ENCODE peak calls at places on chromosomes 13 and 19, in seven cellular contexts. One of them, this sample, is unnamed.

GRCh38 chr13:107843281-107843680 is 372.1 kb downstream of the LIG4 start:
- DNase-seq in IMR-90: no peak
- DNase-seq in neuronal stem cell: no peak
- DNase-seq in H9: no peak
- DNase-seq in mesendoderm: peak; percentile 88
- DNase-seq in trophoblast cell: no peak
- DNase-seq in H1: no peak
- DNase-seq in this sample: no peak

GRCh38 chr13:63435668-63436275 is 2020.1 kb upstream of the PCDH20 start:
- DNase-seq in IMR-90: peak; percentile 100
- DNase-seq in neuronal stem cell: no peak
- DNase-seq in H9: no peak
- DNase-seq in mesendoderm: peak; percentile 6
- DNase-seq in trophoblast cell: peak; percentile 1
- DNase-seq in H1: no peak
- DNase-seq in this sample: peak; percentile 96

GRCh38 chr13:95708390-95708774 is 31.4 kb downstream of the DNAJC3 start:
- DNase-seq in IMR-90: no peak
- DNase-seq in neuronal stem cell: no peak
- DNase-seq in H9: no peak
- DNase-seq in mesendoderm: no peak
- DNase-seq in trophoblast cell: peak; percentile 44
- DNase-seq in H1: no peak
- DNase-seq in this sample: no peak

GRCh38 chr19:12314553-12314952 is 18.9 kb downstream of the ZNF563 start:
- DNase-seq in IMR-90: no peak
- DNase-seq in neuronal stem cell: no peak
- DNase-seq in H9: no peak
- DNase-seq in mesendoderm: no peak
- DNase-seq in trophoblast cell: no peak
- DNase-seq in H1: no peak
- DNase-seq in this sample: no peak

GRCh38 chr13:75787249-75787940 is 151.3 kb downstream of the LMO7 start:
- DNase-seq in IMR-90: peak; percentile 79
- DNase-seq in neuronal stem cell: no peak
- DNase-seq in H9: no peak
- DNase-seq in mesendoderm: peak; percentile 16
- DNase-seq in trophoblast cell: no peak
- DNase-seq in H1: no peak
- DNase-seq in this sample: peak; percentile 47

GRCh38 chr19:48455171-48455907 is at the start of gene KCNJ14:
- DNase-seq in IMR-90: no peak
- DNase-seq in neuronal stem cell: no peak
- DNase-seq in H9: no peak
- DNase-seq in mesendoderm: no peak
- DNase-seq in trophoblast cell: no peak
- DNase-seq in H1: no peak
- DNase-seq in this sample: no peak

GRCh38 chr13:98889419-98890079 is 88.3 kb downstream of the DOCK9 start:
- DNase-seq in IMR-90: no peak
- DNase-seq in neuronal stem cell: no peak
- DNase-seq in H9: no peak
- DNase-seq in mesendoderm: no peak
- DNase-seq in trophoblast cell: no peak
- DNase-seq in H1: no peak
- DNase-seq in this sample: no peak

GRCh38 chr19:49809155-49809986 is 3.7 kb downstream of the FUZ start:
- DNase-seq in IMR-90: no peak
- DNase-seq in neuronal stem cell: no peak
- DNase-seq in H9: peak; percentile 77
- DNase-seq in mesendoderm: peak; percentile 55
- DNase-seq in trophoblast cell: no peak
- DNase-seq in H1: peak; percentile 82
- DNase-seq in this sample: peak; percentile 42

GRCh38 chr19:40663712-40664692 is 26.4 kb downstream of the NUMBL start:
- DNase-seq in IMR-90: peak; percentile 50
- DNase-seq in neuronal stem cell: no peak
- DNase-seq in H9: no peak
- DNase-seq in mesendoderm: peak; percentile 45
- DNase-seq in trophoblast cell: no peak
- DNase-seq in H1: no peak
- DNase-seq in this sample: peak; percentile 63

GRCh38 chr13:40383132-40383531 is 283.3 kb downstream of the FOXO1 start:
- DNase-seq in IMR-90: no peak
- DNase-seq in neuronal stem cell: no peak
- DNase-seq in H9: peak; percentile 49
- DNase-seq in mesendoderm: no peak
- DNase-seq in trophoblast cell: no peak
- DNase-seq in H1: peak; percentile 54
- DNase-seq in this sample: no peak

GRCh38 chr19:17196610-17197009 is 18.5 kb upstream of the USE1 start:
- DNase-seq in IMR-90: no peak
- DNase-seq in neuronal stem cell: no peak
- DNase-seq in H9: no peak
- DNase-seq in mesendoderm: no peak
- DNase-seq in trophoblast cell: no peak
- DNase-seq in H1: no peak
- DNase-seq in this sample: no peak

GRCh38 chr13:74819549-74819948 is 662.4 kb downstream of the TBC1D4 start:
- DNase-seq in IMR-90: no peak
- DNase-seq in neuronal stem cell: no peak
- DNase-seq in H9: no peak
- DNase-seq in mesendoderm: no peak
- DNase-seq in trophoblast cell: no peak
- DNase-seq in H1: no peak
- DNase-seq in this sample: no peak

GRCh38 chr13:50910483-50910805 is 853 bp downstream of the RNASEH2B start:
- DNase-seq in IMR-90: peak; percentile 42
- DNase-seq in neuronal stem cell: peak; percentile 29
- DNase-seq in H9: peak; percentile 61
- DNase-seq in mesendoderm: peak; percentile 71
- DNase-seq in trophoblast cell: no peak
- DNase-seq in H1: peak; percentile 63
- DNase-seq in this sample: peak; percentile 63

GRCh38 chr13:28558567-28558966 is 63.6 kb upstream of the FLT1 start:
- DNase-seq in IMR-90: no peak
- DNase-seq in neuronal stem cell: no peak
- DNase-seq in H9: no peak
- DNase-seq in mesendoderm: no peak
- DNase-seq in trophoblast cell: no peak
- DNase-seq in H1: no peak
- DNase-seq in this sample: no peak

GRCh38 chr19:46350758-46351159 is 3.9 kb downstream of the PPP5C start:
- DNase-seq in IMR-90: no peak
- DNase-seq in neuronal stem cell: no peak
- DNase-seq in H9: no peak
- DNase-seq in mesendoderm: no peak
- DNase-seq in trophoblast cell: no peak
- DNase-seq in H1: no peak
- DNase-seq in this sample: no peak

GRCh38 chr13:89255844-89256406 is 1584.8 kb downstream of the SLITRK5 start:
- DNase-seq in IMR-90: no peak
- DNase-seq in neuronal stem cell: no peak
- DNase-seq in H9: no peak
- DNase-seq in mesendoderm: no peak
- DNase-seq in trophoblast cell: no peak
- DNase-seq in H1: no peak
- DNase-seq in this sample: no peak

GRCh38 chr13:88031980-88032562 is 360.9 kb downstream of the SLITRK5 start:
- DNase-seq in IMR-90: peak; percentile 0
- DNase-seq in neuronal stem cell: no peak
- DNase-seq in H9: no peak
- DNase-seq in mesendoderm: no peak
- DNase-seq in trophoblast cell: no peak
- DNase-seq in H1: no peak
- DNase-seq in this sample: peak; percentile 23

GRCh38 chr13:56861472-56861871 is 279.2 kb upstream of the PRR20A start:
- DNase-seq in IMR-90: no peak
- DNase-seq in neuronal stem cell: no peak
- DNase-seq in H9: no peak
- DNase-seq in mesendoderm: peak; percentile 57
- DNase-seq in trophoblast cell: peak; percentile 13
- DNase-seq in H1: no peak
- DNase-seq in this sample: peak; percentile 1

GRCh38 chr19:50669319-50670101 is 20.3 kb downstream of the C19orf81 start:
- DNase-seq in IMR-90: peak; percentile 15
- DNase-seq in neuronal stem cell: no peak
- DNase-seq in H9: no peak
- DNase-seq in mesendoderm: no peak
- DNase-seq in trophoblast cell: peak; percentile 15
- DNase-seq in H1: peak; percentile 67
- DNase-seq in this sample: no peak

GRCh38 chr19:31314156-31314555 is 35.1 kb downstream of the TSHZ3 start:
- DNase-seq in IMR-90: no peak
- DNase-seq in neuronal stem cell: no peak
- DNase-seq in H9: no peak
- DNase-seq in mesendoderm: no peak
- DNase-seq in trophoblast cell: no peak
- DNase-seq in H1: no peak
- DNase-seq in this sample: no peak

GRCh38 chr19:2312819-2313501 is 5.0 kb upstream of the LINGO3 start:
- DNase-seq in IMR-90: no peak
- DNase-seq in neuronal stem cell: no peak
- DNase-seq in H9: peak; percentile 64
- DNase-seq in mesendoderm: peak; percentile 45
- DNase-seq in trophoblast cell: no peak
- DNase-seq in H1: peak; percentile 81
- DNase-seq in this sample: no peak

GRCh38 chr19:10517361-10517759 is at the start of gene S1PR5:
- DNase-seq in IMR-90: no peak
- DNase-seq in neuronal stem cell: no peak
- DNase-seq in H9: peak; percentile 75
- DNase-seq in mesendoderm: peak; percentile 58
- DNase-seq in trophoblast cell: no peak
- DNase-seq in H1: no peak
- DNase-seq in this sample: peak; percentile 62

GRCh38 chr13:29959086-29959485 is 108.7 kb upstream of the UBL3 start:
- DNase-seq in IMR-90: no peak
- DNase-seq in neuronal stem cell: no peak
- DNase-seq in H9: no peak
- DNase-seq in mesendoderm: no peak
- DNase-seq in trophoblast cell: no peak
- DNase-seq in H1: no peak
- DNase-seq in this sample: no peak

GRCh38 chr19:7426986-7427385 is 61.8 kb downstream of the PEX11G start:
- DNase-seq in IMR-90: no peak
- DNase-seq in neuronal stem cell: no peak
- DNase-seq in H9: no peak
- DNase-seq in mesendoderm: no peak
- DNase-seq in trophoblast cell: no peak
- DNase-seq in H1: no peak
- DNase-seq in this sample: no peak

GRCh38 chr19:53664760-53665159 is 33.0 kb downstream of the DPRX start:
- DNase-seq in IMR-90: no peak
- DNase-seq in neuronal stem cell: no peak
- DNase-seq in H9: peak; percentile 46
- DNase-seq in mesendoderm: no peak
- DNase-seq in trophoblast cell: no peak
- DNase-seq in H1: no peak
- DNase-seq in this sample: no peak

GRCh38 chr13:49791214-49791752 is 1.2 kb downstream of the KPNA3 start:
- DNase-seq in IMR-90: peak; percentile 35
- DNase-seq in neuronal stem cell: no peak
- DNase-seq in H9: no peak
- DNase-seq in mesendoderm: peak; percentile 74
- DNase-seq in trophoblast cell: no peak
- DNase-seq in H1: no peak
- DNase-seq in this sample: peak; percentile 35

DNA sequence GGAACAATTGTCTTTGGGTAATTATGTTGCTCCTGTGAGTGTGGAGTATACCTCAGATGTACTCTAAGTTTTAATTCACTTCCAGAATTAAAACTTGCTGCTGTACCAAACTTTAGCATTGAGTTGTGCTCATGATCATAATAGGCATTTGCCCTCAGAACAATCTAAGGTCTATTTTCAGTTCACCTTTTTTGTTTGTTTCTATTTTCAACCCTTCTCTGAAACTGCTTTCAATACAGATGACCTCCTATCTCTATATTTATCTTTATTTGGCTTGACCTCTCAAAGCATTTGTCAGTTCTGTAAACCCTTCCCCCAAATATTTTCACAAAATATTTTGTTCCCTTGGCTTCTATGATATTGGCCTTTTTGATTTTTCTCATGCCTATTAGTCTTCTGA is 873.0 kb downstream of the OLFM4 start:
- DNase-seq in IMR-90: no peak
- DNase-seq in neuronal stem cell: no peak
- DNase-seq in H9: no peak
- DNase-seq in mesendoderm: no peak
- DNase-seq in trophoblast cell: no peak
- DNase-seq in H1: no peak
- DNase-seq in this sample: no peak
- H4K8ac ChIP-seq in IMR-90: no peak overlapping the region
- H4K8ac ChIP-seq in neuronal stem cell: no peak overlapping the region
- H4K8ac ChIP-seq in H9: no peak overlapping the region
- H4K8ac ChIP-seq in mesendoderm: no peak overlapping the region
- H4K8ac ChIP-seq in trophoblast cell: no peak overlapping the region
- H4K8ac ChIP-seq in H1: no peak overlapping the region
- H4K8ac ChIP-seq in this sample: no peak overlapping the region

GRCh38 chr19:29573486-29573885 is 32.6 kb upstream of the POP4 start:
- DNase-seq in IMR-90: no peak
- DNase-seq in neuronal stem cell: no peak
- DNase-seq in H9: no peak
- DNase-seq in mesendoderm: no peak
- DNase-seq in trophoblast cell: no peak
- DNase-seq in H1: no peak
- DNase-seq in this sample: no peak
- H2AK5ac ChIP-seq in IMR-90: no peak overlapping the region
- H2AK5ac ChIP-seq in neuronal stem cell: no peak overlapping the region
- H2AK5ac ChIP-seq in H9: no peak overlapping the region
- H2AK5ac ChIP-seq in mesendoderm: no peak overlapping the region
- H2AK5ac ChIP-seq in trophoblast cell: no peak overlapping the region
- H2AK5ac ChIP-seq in H1: no peak overlapping the region
- H2AK5ac ChIP-seq in this sample: no peak overlapping the region

GRCh38 chr13:100954430-100955361 is 280.1 kb upstream of the TMTC4 start:
- DNase-seq in IMR-90: peak; percentile 4
- DNase-seq in neuronal stem cell: no peak
- DNase-seq in H9: no peak
- DNase-seq in mesendoderm: no peak
- DNase-seq in trophoblast cell: no peak
- DNase-seq in H1: no peak
- DNase-seq in this sample: peak; percentile 21
- H4K8ac ChIP-seq in IMR-90: no peak overlapping the region
- H4K8ac ChIP-seq in neuronal stem cell: no peak overlapping the region
- H4K8ac ChIP-seq in H9: no peak overlapping the region
- H4K8ac ChIP-seq in mesendoderm: no peak overlapping the region
- H4K8ac ChIP-seq in trophoblast cell: no peak overlapping the region
- H4K8ac ChIP-seq in H1: no peak overlapping the region
- H4K8ac ChIP-seq in this sample: no peak overlapping the region

DNA sequence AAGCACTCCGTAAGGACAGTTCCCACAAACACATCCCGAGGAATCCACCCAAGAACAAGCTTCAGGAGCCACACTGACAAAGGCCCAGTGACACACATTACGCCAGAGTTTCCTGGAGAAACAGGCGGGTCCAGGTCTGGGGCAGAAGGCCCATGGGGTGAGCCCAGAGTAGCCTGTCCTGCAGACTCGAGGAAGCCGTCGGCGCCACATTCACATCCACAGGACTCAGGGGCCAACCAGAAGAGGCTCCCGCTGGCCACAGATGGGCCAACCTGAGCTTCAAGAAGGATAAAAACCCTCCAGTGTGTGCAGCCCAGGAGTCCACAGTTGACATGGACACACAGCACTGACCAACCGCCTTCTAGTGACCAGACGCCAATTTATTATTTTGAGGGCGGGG is 31.3 kb downstream of the GRTP1 start:
- DNase-seq in IMR-90: no peak
- DNase-seq in neuronal stem cell: no peak
- DNase-seq in H9: no peak
- DNase-seq in mesendoderm: no peak
- DNase-seq in trophoblast cell: no peak
- DNase-seq in H1: no peak
- DNase-seq in this sample: no peak
- H2AK5ac ChIP-seq in IMR-90: no peak overlapping the region
- H2AK5ac ChIP-seq in neuronal stem cell: no peak overlapping the region
- H2AK5ac ChIP-seq in H9: no peak overlapping the region
- H2AK5ac ChIP-seq in mesendoderm: no peak overlapping the region
- H2AK5ac ChIP-seq in trophoblast cell: no peak overlapping the region
- H2AK5ac ChIP-seq in H1: no peak overlapping the region
- H2AK5ac ChIP-seq in this sample: no peak overlapping the region

This sample was measured in mesenchymal stem cell.